ENCODE peak calls at places on chromosome 20, in four cellular contexts. N, B, H and F are unnamed samples.

GRCh38 chr20:53839423-53840176 is 230.8 kb downstream of the BCAS1 start:
- DNase-seq in H (peak; percentile 82), B (no peak), N (peak; percentile 49), F (no peak)

GRCh38 chr20:48571945-48572589 is 255.7 kb downstream of the PREX1 start:
- DNase-seq in H (no peak), B (no peak), N (no peak), F (no peak)

GRCh38 chr20:46583411-46584214 is 33.2 kb upstream of the OCSTAMP start:
- DNase-seq in B (no peak), H (no peak), N (no peak), F (peak; percentile 71)

GRCh38 chr20:1033751-1034419 is 31.8 kb upstream of the RSPO4 start:
- DNase-seq in N (peak; percentile 4), H (no peak), B (no peak), F (no peak)

GRCh38 chr20:23212482-23212881 is 126.4 kb upstream of the CD93 start:
- DNase-seq in B (no peak), H (no peak), N (no peak), F (no peak)

GRCh38 chr20:45924391-45925261 is 9.9 kb upstream of the PCIF1 start:
- DNase-seq in H (no peak), B (no peak), N (no peak), F (no peak)

GRCh38 chr20:24836900-24837299 is 112.2 kb upstream of the CST7 start:
- DNase-seq in N (no peak), B (no peak), H (no peak), F (no peak)

GRCh38 chr20:10047427-10047826 is 12.6 kb downstream of the ANKEF1 start:
- DNase-seq in B (peak; percentile 1), H (no peak), N (no peak), F (no peak)

GRCh38 chr20:7656662-7657061 is 283.6 kb downstream of the HAO1 start:
- DNase-seq in H (no peak), B (no peak), N (no peak), F (no peak)

GRCh38 chr20:62400021-62400420 is 7.1 kb downstream of the CABLES2 start:
- DNase-seq in N (no peak), H (no peak), B (no peak), F (peak; percentile 83)

GRCh38 chr20:56429496-56429895 is 17.4 kb downstream of the CASS4 start:
- DNase-seq in H (peak; percentile 18), B (peak; percentile 36), N (no peak), F (no peak)

GRCh38 chr20:56249244-56249955 is 868 bp downstream of the MC3R start:
- DNase-seq in N (peak; percentile 23), H (peak; percentile 28), B (peak; percentile 41), F (peak; percentile 85)